ENCODE peak calls at places on chromosomes 1 and 21, in five cellular contexts. Y is heart right ventricle, U is iPS-NIHi11, Q is nucleus accumbens, C is T1000. P is an unnamed sample.

GRCh38 chr21:44939532-44940115 is at the start of gene SLX9:
- DNase-seq in Y (peak; percentile 83), U (peak; percentile 98), Q (peak; percentile 24), C (peak; percentile 58), P (peak; percentile 81)

GRCh38 chr1:88529581-88529980 is 154.5 kb upstream of the PKN2 start:
- DNase-seq in Y (no peak), U (no peak), Q (no peak), C (no peak), P (no peak)

GRCh38 chr1:115160728-115161127 is 71.4 kb upstream of the TSPAN2 start:
- DNase-seq in Y (no peak), U (no peak), Q (no peak), C (no peak), P (no peak)

GRCh38 chr1:56297948-56298347 is 281.4 kb downstream of the PLPP3 start:
- DNase-seq in Y (no peak), U (no peak), Q (no peak), C (no peak), P (no peak)

GRCh38 chr1:119878171-119878570 is 18.1 kb downstream of the ADAM30 start:
- DNase-seq in Y (no peak), U (no peak), Q (no peak), C (no peak), P (no peak)

GRCh38 chr1:165144757-165145397 is 211.6 kb downstream of the LMX1A start:
- DNase-seq in Y (no peak), U (peak; percentile 67), Q (no peak), C (peak; percentile 4), P (peak; percentile 29)

GRCh38 chr1:170562644-170563338 is 30.8 kb downstream of the GORAB start:
- DNase-seq in Y (peak; percentile 15), U (peak; percentile 64), Q (no peak), C (peak; percentile 11), P (no peak)

GRCh38 chr1:40391688-40392145 is 18.2 kb downstream of the SMAP2 start:
- DNase-seq in Y (no peak), U (peak; percentile 22), Q (no peak), C (no peak), P (no peak)

P was measured in CMK.